ENCODE peak calls at places on chromosomes 16 and 17, in seven cellular contexts. W is sigmoid colon, R is epithelial cell of proximal tubule, J is retinal pigment epithelial cell, C is heart right ventricle, Z is HCT116, S is SK-N-SH. L is an unnamed sample.

GRCh38 chr16:65070831-65071230 is 51.0 kb downstream of the CDH11 start:
- DNase-seq in W (peak), R (peak), J (peak), C (peak), Z (no peak), S (peak), L (peak)

GRCh38 chr16:78574571-78574970 is 475.1 kb downstream of the WWOX start:
- DNase-seq in W (no peak), R (no peak), J (no peak), C (no peak), Z (no peak), S (no peak), L (no peak)

GRCh38 chr16:14011846-14012245 is 59.3 kb upstream of the MRTFB start:
- DNase-seq in W (no peak), R (no peak), J (no peak), C (no peak), Z (no peak), S (no peak), L (no peak)

GRCh38 chr16:75402174-75402820 is 31.0 kb downstream of the CFDP1 start:
- DNase-seq in W (no peak), R (no peak), J (no peak), C (no peak), Z (no peak), S (no peak), L (peak)

GRCh38 chr17:81153340-81153803 is 11.9 kb upstream of the PVALEF start:
- DNase-seq in W (no peak), R (no peak), J (no peak), C (no peak), Z (no peak), S (peak), L (peak)

GRCh38 chr17:34201225-34201624 is 53.9 kb upstream of the CCL2 start:
- DNase-seq in W (no peak), R (no peak), J (no peak), C (no peak), Z (no peak), S (no peak), L (no peak)

GRCh38 chr16:80806957-80807356 is 2.6 kb upstream of the CDYL2 start:
- DNase-seq in W (no peak), R (no peak), J (no peak), C (no peak), Z (no peak), S (no peak), L (peak)

GRCh38 chr17:45016823-45017222 is 34.6 kb downstream of the DCAKD start:
- DNase-seq in W (no peak), R (no peak), J (no peak), C (no peak), Z (no peak), S (no peak), L (no peak)

GRCh38 chr16:49556252-49557069 is 182.9 kb downstream of the C16orf78 start:
- DNase-seq in W (no peak), R (no peak), J (peak), C (no peak), Z (peak), S (no peak), L (peak)

GRCh38 chr16:77467929-77468328 is 33.1 kb upstream of the ADAMTS18 start:
- DNase-seq in W (no peak), R (no peak), J (no peak), C (no peak), Z (no peak), S (no peak), L (no peak)

GRCh38 chr17:42072323-42073187 is 22.2 kb upstream of the C17orf113 start:
- DNase-seq in W (no peak), R (no peak), J (no peak), C (no peak), Z (no peak), S (peak), L (no peak)

GRCh38 chr17:79272220-79272619 is 197.6 kb downstream of the ENGASE start:
- DNase-seq in W (no peak), R (no peak), J (no peak), C (no peak), Z (no peak), S (peak), L (no peak)

GRCh38 chr17:1376061-1376460 is 24.0 kb downstream of the YWHAE start:
- DNase-seq in W (no peak), R (no peak), J (no peak), C (no peak), Z (no peak), S (no peak), L (no peak)

GRCh38 chr16:66273644-66274334 is 92.7 kb upstream of the CDH5 start:
- DNase-seq in W (no peak), R (no peak), J (no peak), C (no peak), Z (no peak), S (no peak), L (peak)

GRCh38 chr16:53865492-53865863 is 161.5 kb downstream of the FTO start:
- DNase-seq in W (no peak), R (peak), J (no peak), C (no peak), Z (peak), S (no peak), L (peak)

GRCh38 chr17:19387921-19388521 is 1.0 kb upstream of the MFAP4 start:
- DNase-seq in W (peak), R (no peak), J (no peak), C (no peak), Z (no peak), S (no peak), L (peak)

GRCh38 chr16:48054881-48055601 is 100.8 kb downstream of the ABCC12 start:
- DNase-seq in W (no peak), R (no peak), J (no peak), C (peak), Z (peak), S (peak), L (peak)

GRCh38 chr16:14475370-14476139 is 154.5 kb downstream of the PARN start:
- DNase-seq in W (no peak), R (no peak), J (no peak), C (no peak), Z (no peak), S (no peak), L (no peak)

GRCh38 chr16:73026754-73027654 is 20.9 kb downstream of the ZFHX3 start:
- DNase-seq in W (peak), R (no peak), J (no peak), C (no peak), Z (no peak), S (no peak), L (peak)

GRCh38 chr17:13562271-13562800 is 39.4 kb downstream of the HS3ST3A1 start:
- DNase-seq in W (peak), R (peak), J (no peak), C (no peak), Z (no peak), S (no peak), L (peak)

GRCh38 chr17:21161498-21162393 is 35.0 kb downstream of the DHRS7B start:
- DNase-seq in W (no peak), R (no peak), J (no peak), C (no peak), Z (no peak), S (no peak), L (peak)

GRCh38 chr16:29664133-29664912 is 1.3 kb downstream of the SPN start:
- DNase-seq in W (no peak), R (no peak), J (no peak), C (no peak), Z (no peak), S (no peak), L (no peak)

GRCh38 chr17:79664925-79665738 is 54.3 kb upstream of the RBFOX3 start:
- DNase-seq in W (peak), R (no peak), J (peak), C (peak), Z (peak), S (peak), L (peak)

GRCh38 chr16:66858740-66859396 is 14.7 kb downstream of the CA7 start:
- DNase-seq in W (no peak), R (no peak), J (no peak), C (peak), Z (peak), S (peak), L (peak)

GRCh38 chr17:15451681-15452080 is 15.7 kb downstream of the CDRT4 start:
- DNase-seq in W (no peak), R (no peak), J (no peak), C (no peak), Z (no peak), S (no peak), L (peak)

GRCh38 chr16:57256601-57257395 is 11.7 kb downstream of the ARL2BP start:
- DNase-seq in W (no peak), R (no peak), J (no peak), C (no peak), Z (no peak), S (no peak), L (no peak)

GRCh38 chr17:67377727-67378443 is 804 bp downstream of the PITPNC1 start:
- DNase-seq in W (peak), R (no peak), J (no peak), C (peak), Z (no peak), S (peak), L (peak)

GRCh38 chr16:62870554-62870953 is 834.3 kb upstream of the CDH8 start:
- DNase-seq in W (no peak), R (no peak), J (no peak), C (no peak), Z (no peak), S (no peak), L (no peak)

GRCh38 chr17:69314246-69315030 is 12.5 kb downstream of the ABCA5 start:
- DNase-seq in W (no peak), R (no peak), J (no peak), C (no peak), Z (no peak), S (peak), L (no peak)

GRCh38 chr17:10574324-10574723 is 24.9 kb upstream of the MYH2 start:
- DNase-seq in W (no peak), R (no peak), J (no peak), C (no peak), Z (no peak), S (no peak), L (peak)

GRCh38 chr17:16513858-16514257 is 21.9 kb upstream of the LRRC75A start:
- DNase-seq in W (no peak), R (no peak), J (no peak), C (no peak), Z (no peak), S (no peak), L (no peak)

GRCh38 chr17:64505320-64506200 is 529 bp downstream of the DDX5 start:
- DNase-seq in W (peak), R (no peak), J (peak), C (peak), Z (peak), S (peak), L (peak)

GRCh38 chr16:70396209-70396904 is 42.5 kb downstream of the ST3GAL2 start:
- DNase-seq in W (no peak), R (no peak), J (no peak), C (no peak), Z (no peak), S (peak), L (peak)

DNA sequence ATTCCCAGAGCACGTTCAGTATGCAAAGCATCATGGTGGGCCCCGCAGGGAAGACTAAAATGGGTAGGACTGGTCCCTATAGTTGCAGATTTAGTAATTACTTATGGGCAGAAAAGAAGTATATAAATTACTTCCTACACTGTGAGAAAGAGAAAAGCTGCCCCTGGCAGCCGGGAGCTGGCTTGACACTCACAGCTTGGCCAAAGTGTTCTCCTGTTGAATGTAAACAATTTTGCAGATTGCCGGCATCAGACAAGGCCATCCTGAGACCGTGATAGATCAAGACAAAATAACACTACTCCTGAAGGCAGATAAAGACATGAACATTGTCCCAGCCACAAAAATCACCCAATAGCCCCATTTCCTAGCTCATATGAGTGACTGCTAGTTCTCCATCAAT is 98.5 kb downstream of the MARF1 start:
- DNase-seq in W (no peak), R (no peak), J (no peak), C (no peak), Z (no peak), S (no peak), L (no peak)
- H3K4me3 ChIP-seq in W (no peak), R (no peak), J (no peak), C (no peak), Z (no peak), S (no peak), L (no peak)

DNA sequence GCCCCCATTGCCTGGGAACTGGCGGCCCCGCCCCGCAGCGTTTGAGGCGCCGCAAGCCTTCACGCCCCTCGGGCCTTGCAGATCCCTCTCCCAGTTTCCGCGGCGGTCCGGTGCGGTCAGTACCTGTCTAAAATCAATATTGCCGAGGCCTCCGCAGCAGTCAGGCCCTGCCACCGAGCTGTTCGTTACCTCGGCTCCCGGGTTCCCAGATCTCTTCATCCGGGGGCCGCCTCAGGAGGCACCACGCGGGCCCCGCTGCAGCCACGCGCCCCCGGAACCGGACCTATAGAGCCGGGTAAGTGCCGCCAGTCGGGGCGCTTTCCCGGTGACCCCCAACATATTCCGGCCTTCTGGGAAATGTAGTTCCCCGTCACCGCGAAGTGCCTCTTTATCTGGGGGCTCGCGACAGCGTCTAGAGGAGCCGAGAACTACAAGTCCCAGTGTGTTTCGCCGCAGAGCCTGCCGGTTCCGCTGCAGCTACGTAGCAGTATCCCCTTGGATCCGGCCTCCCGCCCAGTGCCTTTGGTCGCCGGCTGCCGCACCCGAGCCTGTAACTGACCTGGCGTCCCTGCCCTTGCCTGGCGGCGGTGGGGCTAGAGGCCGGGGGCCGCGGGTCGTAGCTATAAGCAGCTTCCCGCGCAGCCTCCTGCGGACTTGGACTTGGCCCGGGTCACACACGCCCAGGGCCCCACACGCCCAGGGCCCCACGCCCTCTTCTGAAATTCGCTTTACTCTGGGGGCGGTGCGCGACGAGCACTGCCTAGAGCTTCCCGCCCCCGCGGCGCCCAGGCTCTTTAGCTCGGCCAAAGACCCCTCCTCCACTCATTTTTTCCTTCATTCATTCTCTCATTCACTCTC is at the start of gene PEMT:
- DNase-seq in W (peak), R (peak), J (peak), C (peak), Z (peak), S (peak), L (peak)
- TF ChIP-seq CTCF in W (no peak), R (no peak), J (no peak), C (no peak), Z (no peak), S (no peak), L (no peak)

GRCh38 chr16:27332105-27332504 is 18.3 kb downstream of the IL4R start:
- DNase-seq in W (peak), R (no peak), J (no peak), C (no peak), Z (no peak), S (no peak), L (no peak)

GRCh38 chr16:27334874-27335273 is 21.1 kb downstream of the IL4R start:
- DNase-seq in W (no peak), R (no peak), J (no peak), C (no peak), Z (no peak), S (no peak), L (no peak)

GRCh38 chr16:27334192-27334764 is 20.5 kb downstream of the IL4R start:
- DNase-seq in W (no peak), R (no peak), J (no peak), C (no peak), Z (no peak), S (no peak), L (no peak)

GRCh38 chr16:27333549-27333948 is 19.8 kb downstream of the IL4R start:
- DNase-seq in W (no peak), R (no peak), J (no peak), C (no peak), Z (no peak), S (no peak), L (no peak)

GRCh38 chr16:27333104-27333503 is 19.3 kb downstream of the IL4R start:
- DNase-seq in W (no peak), R (no peak), J (no peak), C (no peak), Z (no peak), S (no peak), L (no peak)
- H3K4me3 ChIP-seq in W (peak), R (no peak), J (no peak), C (no peak), Z (no peak), S (no peak), L (no peak)

GRCh38 chr16:23348579-23349469 is 46.7 kb downstream of the SCNN1B start:
- DNase-seq in W (peak), R (no peak), J (no peak), C (no peak), Z (no peak), S (no peak), L (peak)
- TF ChIP-seq CTCF in W (no peak), R (peak), J (peak), C (peak), Z (peak), S (peak), L (peak)

GRCh38 chr17:56592487-56593072 is 919 bp upstream of the NOG start:
- DNase-seq in W (no peak), R (no peak), J (no peak), C (peak), Z (no peak), S (peak), L (peak)
- H3K4me3 ChIP-seq in W (peak), R (peak), J (peak), C (peak), Z (peak), S (peak), L (peak)

GRCh38 chr16:85027349-85027967 is at the start of gene KIAA0513:
- DNase-seq in W (peak), R (no peak), J (peak), C (peak), Z (peak), S (peak), L (peak)
- TF ChIP-seq CTCF in W (no peak), R (no peak), J (peak), C (peak), Z (peak), S (peak), L (peak)

DNA sequence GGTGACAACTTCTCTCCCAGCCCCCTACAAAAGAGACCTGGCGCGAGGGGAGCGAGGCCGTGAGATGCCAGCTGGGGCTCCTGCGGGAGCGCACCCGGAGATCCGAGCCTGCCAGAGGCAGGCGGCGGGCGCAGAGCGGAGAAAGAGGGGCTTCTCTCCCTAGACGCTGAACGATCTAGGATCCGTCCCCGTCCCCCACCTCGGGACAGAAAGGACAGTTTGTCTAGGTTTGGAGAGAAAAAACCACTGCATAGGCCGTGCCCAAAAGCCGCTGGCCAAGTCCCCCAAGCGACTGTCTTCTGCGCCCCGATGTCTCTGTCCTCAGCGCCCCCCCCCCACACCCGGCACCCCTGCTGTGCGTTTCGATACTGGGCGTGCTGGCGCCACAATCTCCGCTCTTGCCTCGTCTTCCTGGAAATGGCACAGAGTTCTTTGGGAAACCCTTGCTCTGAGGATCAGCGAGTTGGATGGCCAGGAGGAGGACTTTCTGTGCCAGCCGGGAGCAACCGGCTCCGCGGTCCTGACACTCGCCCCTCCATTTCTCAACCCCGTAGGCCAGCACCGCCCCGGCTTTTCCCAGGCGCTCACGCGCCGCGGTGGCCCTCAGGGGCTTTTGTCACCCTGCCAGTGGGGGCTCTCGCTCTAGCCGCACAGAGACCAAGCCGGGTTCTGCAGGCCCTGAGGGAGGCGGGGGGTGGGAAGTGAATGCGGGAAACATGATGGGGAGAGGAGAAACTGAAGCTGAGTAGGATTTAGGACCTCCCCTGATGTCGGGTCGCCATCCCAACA is 1.0 kb downstream of the SSTR2 start:
- DNase-seq in W (no peak), R (no peak), J (no peak), C (no peak), Z (no peak), S (peak), L (no peak)
- H3K4me3 ChIP-seq in W (peak), R (peak), J (peak), C (peak), Z (no peak), S (peak), L (peak)

GRCh38 chr17:7014995-7015586 is 2.7 kb downstream of the RNASEK start:
- DNase-seq in W (no peak), R (no peak), J (no peak), C (no peak), Z (no peak), S (no peak), L (peak)
- TF ChIP-seq CTCF in W (no peak), R (no peak), J (no peak), C (peak), Z (no peak), S (no peak), L (no peak)

GRCh38 chr17:65522751-65523404 is 38.6 kb downstream of the AXIN2 start:
- DNase-seq in W (no peak), R (no peak), J (no peak), C (no peak), Z (no peak), S (no peak), L (no peak)
- H3K4me3 ChIP-seq in W (no peak), R (no peak), J (no peak), C (no peak), Z (no peak), S (no peak), L (no peak)

GRCh38 chr16:89918453-89919347 is at the start of gene MC1R:
- DNase-seq in W (no peak), R (no peak), J (no peak), C (no peak), Z (peak), S (peak), L (peak)
- TF ChIP-seq CTCF in W (peak), R (peak), J (peak), C (peak), Z (peak), S (peak), L (peak)